ENCODE peak calls at places on chromosomes 5 and 9, in seven cellular contexts. One of them, this sample, is unnamed.

GRCh38 chr5:57834829-57835554 is 352.4 kb upstream of the ACTBL2 start:
- DNase-seq in right lobe of liver: no peak
- DNase-seq in heart left ventricle: no peak
- DNase-seq in endodermal cell: peak
- DNase-seq in stomach: no peak
- DNase-seq in OCI-LY7: no peak
- DNase-seq in epithelial cell of esophagus: peak
- DNase-seq in this sample: no peak

GRCh38 chr9:134326754-134327526 is 685 bp downstream of the RXRA start:
- DNase-seq in right lobe of liver: peak
- DNase-seq in heart left ventricle: no peak
- DNase-seq in endodermal cell: peak
- DNase-seq in stomach: no peak
- DNase-seq in OCI-LY7: no peak
- DNase-seq in epithelial cell of esophagus: peak
- DNase-seq in this sample: no peak

GRCh38 chr5:173353070-173353379 is 24.8 kb upstream of the STC2 start:
- DNase-seq in right lobe of liver: no peak
- DNase-seq in heart left ventricle: no peak
- DNase-seq in endodermal cell: no peak
- DNase-seq in stomach: no peak
- DNase-seq in OCI-LY7: no peak
- DNase-seq in epithelial cell of esophagus: no peak
- DNase-seq in this sample: no peak

GRCh38 chr5:138110266-138110963 is 26.6 kb downstream of the WNT8A start:
- DNase-seq in right lobe of liver: no peak
- DNase-seq in heart left ventricle: no peak
- DNase-seq in endodermal cell: peak
- DNase-seq in stomach: no peak
- DNase-seq in OCI-LY7: no peak
- DNase-seq in epithelial cell of esophagus: no peak
- DNase-seq in this sample: no peak

GRCh38 chr9:94554439-94555331 is at the start of gene PCAT7:
- DNase-seq in right lobe of liver: peak
- DNase-seq in heart left ventricle: no peak
- DNase-seq in endodermal cell: peak
- DNase-seq in stomach: peak
- DNase-seq in OCI-LY7: peak
- DNase-seq in epithelial cell of esophagus: peak
- DNase-seq in this sample: peak

GRCh38 chr9:84850830-84851372 is 181.4 kb downstream of the NTRK2 start:
- DNase-seq in right lobe of liver: no peak
- DNase-seq in heart left ventricle: no peak
- DNase-seq in endodermal cell: no peak
- DNase-seq in stomach: no peak
- DNase-seq in OCI-LY7: no peak
- DNase-seq in epithelial cell of esophagus: no peak
- DNase-seq in this sample: no peak

GRCh38 chr5:91382530-91383026 is 539 bp downstream of the ARRDC3 start:
- DNase-seq in right lobe of liver: no peak
- DNase-seq in heart left ventricle: no peak
- DNase-seq in endodermal cell: peak
- DNase-seq in stomach: peak
- DNase-seq in OCI-LY7: peak
- DNase-seq in epithelial cell of esophagus: peak
- DNase-seq in this sample: peak

GRCh38 chr5:35229076-35230042 is 928 bp downstream of the PRLR start:
- DNase-seq in right lobe of liver: peak
- DNase-seq in heart left ventricle: no peak
- DNase-seq in endodermal cell: peak
- DNase-seq in stomach: peak
- DNase-seq in OCI-LY7: no peak
- DNase-seq in epithelial cell of esophagus: peak
- DNase-seq in this sample: peak

GRCh38 chr5:180126716-180127681 is 55.4 kb upstream of the RNF130 start:
- DNase-seq in right lobe of liver: no peak
- DNase-seq in heart left ventricle: no peak
- DNase-seq in endodermal cell: peak
- DNase-seq in stomach: peak
- DNase-seq in OCI-LY7: peak
- DNase-seq in epithelial cell of esophagus: no peak
- DNase-seq in this sample: no peak

GRCh38 chr5:177403194-177403825 is 2.8 kb upstream of the PFN3 start:
- DNase-seq in right lobe of liver: no peak
- DNase-seq in heart left ventricle: no peak
- DNase-seq in endodermal cell: peak
- DNase-seq in stomach: peak
- DNase-seq in OCI-LY7: peak
- DNase-seq in epithelial cell of esophagus: peak
- DNase-seq in this sample: peak

GRCh38 chr9:72579190-72579589 is 57.8 kb downstream of the TMC1 start:
- DNase-seq in right lobe of liver: no peak
- DNase-seq in heart left ventricle: no peak
- DNase-seq in endodermal cell: no peak
- DNase-seq in stomach: peak
- DNase-seq in OCI-LY7: no peak
- DNase-seq in epithelial cell of esophagus: peak
- DNase-seq in this sample: no peak

GRCh38 chr5:72552041-72552557 is 44.9 kb upstream of the ZNF366 start:
- DNase-seq in right lobe of liver: no peak
- DNase-seq in heart left ventricle: no peak
- DNase-seq in endodermal cell: no peak
- DNase-seq in stomach: no peak
- DNase-seq in OCI-LY7: no peak
- DNase-seq in epithelial cell of esophagus: peak
- DNase-seq in this sample: no peak

GRCh38 chr5:43039468-43040286 is 442 bp downstream of the ANXA2R start:
- DNase-seq in right lobe of liver: peak
- DNase-seq in heart left ventricle: peak
- DNase-seq in endodermal cell: peak
- DNase-seq in stomach: peak
- DNase-seq in OCI-LY7: peak
- DNase-seq in epithelial cell of esophagus: peak
- DNase-seq in this sample: peak

GRCh38 chr5:131541766-131542165 is 93.3 kb downstream of the RAPGEF6 start:
- DNase-seq in right lobe of liver: no peak
- DNase-seq in heart left ventricle: no peak
- DNase-seq in endodermal cell: no peak
- DNase-seq in stomach: no peak
- DNase-seq in OCI-LY7: no peak
- DNase-seq in epithelial cell of esophagus: peak
- DNase-seq in this sample: no peak

GRCh38 chr5:107936532-107936931 is 265.8 kb upstream of the EFNA5 start:
- DNase-seq in right lobe of liver: no peak
- DNase-seq in heart left ventricle: no peak
- DNase-seq in endodermal cell: no peak
- DNase-seq in stomach: no peak
- DNase-seq in OCI-LY7: no peak
- DNase-seq in epithelial cell of esophagus: no peak
- DNase-seq in this sample: no peak

GRCh38 chr5:107483196-107483595 is 187.5 kb downstream of the EFNA5 start:
- DNase-seq in right lobe of liver: no peak
- DNase-seq in heart left ventricle: no peak
- DNase-seq in endodermal cell: no peak
- DNase-seq in stomach: no peak
- DNase-seq in OCI-LY7: no peak
- DNase-seq in epithelial cell of esophagus: no peak
- DNase-seq in this sample: no peak

GRCh38 chr9:75903785-75904360 is 13.4 kb downstream of the PCSK5 start:
- DNase-seq in right lobe of liver: no peak
- DNase-seq in heart left ventricle: no peak
- DNase-seq in endodermal cell: no peak
- DNase-seq in stomach: no peak
- DNase-seq in OCI-LY7: no peak
- DNase-seq in epithelial cell of esophagus: peak
- DNase-seq in this sample: no peak

GRCh38 chr5:13946111-13946510 is 1.6 kb upstream of the DNAH5 start:
- DNase-seq in right lobe of liver: no peak
- DNase-seq in heart left ventricle: no peak
- DNase-seq in endodermal cell: no peak
- DNase-seq in stomach: no peak
- DNase-seq in OCI-LY7: no peak
- DNase-seq in epithelial cell of esophagus: peak
- DNase-seq in this sample: no peak

GRCh38 chr9:4111233-4112000 is 188.5 kb downstream of the GLIS3 start:
- DNase-seq in right lobe of liver: no peak
- DNase-seq in heart left ventricle: no peak
- DNase-seq in endodermal cell: no peak
- DNase-seq in stomach: no peak
- DNase-seq in OCI-LY7: no peak
- DNase-seq in epithelial cell of esophagus: no peak
- DNase-seq in this sample: no peak

GRCh38 chr5:133531634-133532033 is 80.7 kb downstream of the FSTL4 start:
- DNase-seq in right lobe of liver: no peak
- DNase-seq in heart left ventricle: no peak
- DNase-seq in endodermal cell: no peak
- DNase-seq in stomach: no peak
- DNase-seq in OCI-LY7: no peak
- DNase-seq in epithelial cell of esophagus: peak
- DNase-seq in this sample: no peak

GRCh38 chr5:51566940-51567339 is 183.7 kb downstream of the ISL1 start:
- DNase-seq in right lobe of liver: no peak
- DNase-seq in heart left ventricle: no peak
- DNase-seq in endodermal cell: no peak
- DNase-seq in stomach: no peak
- DNase-seq in OCI-LY7: no peak
- DNase-seq in epithelial cell of esophagus: no peak
- DNase-seq in this sample: no peak

GRCh38 chr9:129575818-129576217 is 45.1 kb downstream of the C9orf50 start:
- DNase-seq in right lobe of liver: no peak
- DNase-seq in heart left ventricle: no peak
- DNase-seq in endodermal cell: no peak
- DNase-seq in stomach: no peak
- DNase-seq in OCI-LY7: no peak
- DNase-seq in epithelial cell of esophagus: no peak
- DNase-seq in this sample: no peak

GRCh38 chr9:115158666-115159481 is 40.9 kb upstream of the TNC start:
- DNase-seq in right lobe of liver: no peak
- DNase-seq in heart left ventricle: no peak
- DNase-seq in endodermal cell: no peak
- DNase-seq in stomach: no peak
- DNase-seq in OCI-LY7: no peak
- DNase-seq in epithelial cell of esophagus: peak
- DNase-seq in this sample: no peak

GRCh38 chr5:174751154-174751990 is 27.0 kb downstream of the MSX2 start:
- DNase-seq in right lobe of liver: no peak
- DNase-seq in heart left ventricle: no peak
- DNase-seq in endodermal cell: peak
- DNase-seq in stomach: no peak
- DNase-seq in OCI-LY7: no peak
- DNase-seq in epithelial cell of esophagus: no peak
- DNase-seq in this sample: no peak

GRCh38 chr5:157143127-157143959 is 678 bp upstream of the MED7 start:
- DNase-seq in right lobe of liver: peak
- DNase-seq in heart left ventricle: peak
- DNase-seq in endodermal cell: peak
- DNase-seq in stomach: peak
- DNase-seq in OCI-LY7: no peak
- DNase-seq in epithelial cell of esophagus: peak
- DNase-seq in this sample: peak

GRCh38 chr9:74630228-74630627 is 133.1 kb downstream of the RORB start:
- DNase-seq in right lobe of liver: no peak
- DNase-seq in heart left ventricle: no peak
- DNase-seq in endodermal cell: no peak
- DNase-seq in stomach: no peak
- DNase-seq in OCI-LY7: no peak
- DNase-seq in epithelial cell of esophagus: no peak
- DNase-seq in this sample: no peak
- TF ChIP-seq CTCF in right lobe of liver: no peak
- TF ChIP-seq CTCF in heart left ventricle: no peak
- TF ChIP-seq CTCF in endodermal cell: no peak
- TF ChIP-seq CTCF in stomach: no peak
- TF ChIP-seq CTCF in OCI-LY7: no peak
- TF ChIP-seq CTCF in epithelial cell of esophagus: no peak
- TF ChIP-seq CTCF in this sample: no peak

DNA sequence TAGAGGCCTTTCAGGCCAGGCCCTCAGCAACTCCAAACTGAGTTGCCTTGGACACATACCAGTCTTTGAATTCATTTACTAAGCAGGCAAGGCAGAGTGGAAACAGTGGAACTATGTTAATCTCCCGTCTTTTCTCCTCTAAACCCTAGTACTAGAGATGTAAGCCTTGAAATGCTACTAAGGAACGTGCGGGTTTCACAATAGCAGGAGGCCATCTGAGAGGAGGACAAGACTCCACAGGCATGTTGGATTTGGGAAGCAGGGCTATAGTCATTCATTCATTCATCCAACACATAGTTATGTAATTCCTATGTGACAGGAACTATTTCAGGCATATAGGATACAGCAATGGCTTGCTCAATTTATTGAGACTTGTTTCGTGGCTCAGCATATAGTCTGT is 3.3 kb upstream of the OCLN start:
- DNase-seq in right lobe of liver: no peak
- DNase-seq in heart left ventricle: no peak
- DNase-seq in endodermal cell: no peak
- DNase-seq in stomach: no peak
- DNase-seq in OCI-LY7: no peak
- DNase-seq in epithelial cell of esophagus: peak
- DNase-seq in this sample: no peak
- H3K4me3 ChIP-seq in right lobe of liver: no peak
- H3K4me3 ChIP-seq in heart left ventricle: no peak
- H3K4me3 ChIP-seq in endodermal cell: no peak
- H3K4me3 ChIP-seq in stomach: no peak
- H3K4me3 ChIP-seq in OCI-LY7: no peak
- H3K4me3 ChIP-seq in epithelial cell of esophagus: no peak
- H3K4me3 ChIP-seq in this sample: no peak

GRCh38 chr5:154754460-154755360 is 467 bp upstream of the LARP1 start:
- DNase-seq in right lobe of liver: peak
- DNase-seq in heart left ventricle: peak
- DNase-seq in endodermal cell: peak
- DNase-seq in stomach: peak
- DNase-seq in OCI-LY7: peak
- DNase-seq in epithelial cell of esophagus: peak
- DNase-seq in this sample: peak
- TF ChIP-seq CTCF in right lobe of liver: peak
- TF ChIP-seq CTCF in heart left ventricle: peak
- TF ChIP-seq CTCF in endodermal cell: peak
- TF ChIP-seq CTCF in stomach: no peak
- TF ChIP-seq CTCF in OCI-LY7: peak
- TF ChIP-seq CTCF in epithelial cell of esophagus: peak
- TF ChIP-seq CTCF in this sample: peak

GRCh38 chr9:88076286-88077070 is 61.8 kb downstream of the SPATA31C2 start:
- DNase-seq in right lobe of liver: peak
- DNase-seq in heart left ventricle: peak
- DNase-seq in endodermal cell: peak
- DNase-seq in stomach: peak
- DNase-seq in OCI-LY7: no peak
- DNase-seq in epithelial cell of esophagus: peak
- DNase-seq in this sample: no peak

GRCh38 chr9:88075966-88076285 is 62.3 kb downstream of the SPATA31C2 start:
- DNase-seq in right lobe of liver: no peak
- DNase-seq in heart left ventricle: no peak
- DNase-seq in endodermal cell: no peak
- DNase-seq in stomach: no peak
- DNase-seq in OCI-LY7: no peak
- DNase-seq in epithelial cell of esophagus: no peak
- DNase-seq in this sample: no peak

GRCh38 chr9:88072831-88073365 is 65.4 kb downstream of the SPATA31C2 start:
- DNase-seq in right lobe of liver: no peak
- DNase-seq in heart left ventricle: no peak
- DNase-seq in endodermal cell: no peak
- DNase-seq in stomach: no peak
- DNase-seq in OCI-LY7: no peak
- DNase-seq in epithelial cell of esophagus: no peak
- DNase-seq in this sample: no peak

GRCh38 chr9:88074931-88075330 is 63.3 kb downstream of the SPATA31C2 start:
- DNase-seq in right lobe of liver: no peak
- DNase-seq in heart left ventricle: no peak
- DNase-seq in endodermal cell: no peak
- DNase-seq in stomach: no peak
- DNase-seq in OCI-LY7: no peak
- DNase-seq in epithelial cell of esophagus: no peak
- DNase-seq in this sample: no peak

GRCh38 chr9:88077071-88077617 is 61.1 kb downstream of the SPATA31C2 start:
- DNase-seq in right lobe of liver: no peak
- DNase-seq in heart left ventricle: no peak
- DNase-seq in endodermal cell: no peak
- DNase-seq in stomach: no peak
- DNase-seq in OCI-LY7: no peak
- DNase-seq in epithelial cell of esophagus: no peak
- DNase-seq in this sample: no peak
- H3K4me3 ChIP-seq in right lobe of liver: peak
- H3K4me3 ChIP-seq in heart left ventricle: peak
- H3K4me3 ChIP-seq in endodermal cell: no peak
- H3K4me3 ChIP-seq in stomach: peak
- H3K4me3 ChIP-seq in OCI-LY7: no peak
- H3K4me3 ChIP-seq in epithelial cell of esophagus: no peak
- H3K4me3 ChIP-seq in this sample: no peak

This sample was measured in GM12865.